ENCODE peak calls at places on chromosomes 13 and 19, in six cellular contexts. W, E, G, I, X and F are unnamed samples.

GRCh38 chr19:51462276-51462675 is 4.0 kb upstream of the SIGLEC8 start:
- DNase-seq in W (no peak), E (no peak), G (no peak), I (no peak), X (no peak), F (no peak)

GRCh38 chr13:77751513-77752456 is 54.3 kb downstream of the SLAIN1 start:
- DNase-seq in W (peak; percentile 52), E (peak; percentile 18), G (peak; percentile 23), I (no peak), X (peak; percentile 23), F (no peak)

GRCh38 chr13:108496364-108497215 is 132.8 kb upstream of the MYO16 start:
- DNase-seq in W (no peak), E (no peak), G (no peak), I (no peak), X (no peak), F (no peak)

GRCh38 chr19:51689751-51690358 is 3.3 kb upstream of the SPACA6 start:
- DNase-seq in W (no peak), E (peak; percentile 47), G (no peak), I (peak; percentile 68), X (no peak), F (no peak)

GRCh38 chr13:50493683-50494082 is 349.8 kb downstream of the DLEU7 start:
- DNase-seq in W (no peak), E (no peak), G (no peak), I (no peak), X (no peak), F (no peak)

GRCh38 chr19:41934849-41935374 is 6.7 kb upstream of the ERFL start:
- DNase-seq in W (peak; percentile 21), E (peak; percentile 60), G (peak; percentile 59), I (peak; percentile 65), X (peak; percentile 64), F (no peak)

GRCh38 chr19:33405491-33406461 is 32.3 kb downstream of the CEBPG start:
- DNase-seq in W (no peak), E (no peak), G (no peak), I (peak; percentile 24), X (no peak), F (no peak)

GRCh38 chr13:75432045-75432444 is 49.9 kb downstream of the TBC1D4 start:
- DNase-seq in W (no peak), E (no peak), G (no peak), I (no peak), X (no peak), F (no peak)

GRCh38 chr13:111561091-111561778 is 240.8 kb downstream of the TEX29 start:
- DNase-seq in W (no peak), E (no peak), G (no peak), I (no peak), X (no peak), F (no peak)

GRCh38 chr19:23771761-23772667 is 13.3 kb upstream of the ZNF681 start:
- DNase-seq in W (no peak), E (no peak), G (no peak), I (no peak), X (no peak), F (no peak)

GRCh38 chr19:48975947-48976847 is 11.1 kb downstream of the FTL start:
- DNase-seq in W (no peak), E (no peak), G (no peak), I (no peak), X (no peak), F (no peak)

GRCh38 chr13:75908137-75908536 is 272.0 kb downstream of the LMO7 start:
- DNase-seq in W (no peak), E (no peak), G (no peak), I (no peak), X (no peak), F (no peak)

GRCh38 chr19:1411255-1412191 is 4.1 kb downstream of the DAZAP1 start:
- DNase-seq in W (no peak), E (peak; percentile 33), G (no peak), I (peak; percentile 83), X (no peak), F (peak; percentile 79)

GRCh38 chr13:110471833-110472162 is 89.7 kb downstream of the RAB20 start:
- DNase-seq in W (peak; percentile 75), E (peak; percentile 27), G (no peak), I (peak; percentile 63), X (no peak), F (no peak)

GRCh38 chr19:18650468-18651001 is 13.7 kb downstream of the KLHL26 start:
- DNase-seq in W (peak; percentile 60), E (peak; percentile 80), G (no peak), I (peak; percentile 90), X (no peak), F (no peak)

GRCh38 chr19:9981406-9982260 is 28.7 kb downstream of the COL5A3 start:
- DNase-seq in W (no peak), E (peak; percentile 11), G (no peak), I (no peak), X (no peak), F (no peak)

GRCh38 chr19:23407597-23407996 is 12.3 kb upstream of the ZNF91 start:
- DNase-seq in W (no peak), E (no peak), G (no peak), I (no peak), X (no peak), F (no peak)

GRCh38 chr19:1862424-1863307 is 713 bp downstream of the KLF16 start:
- DNase-seq in W (no peak), E (peak; percentile 42), G (peak; percentile 54), I (no peak), X (peak; percentile 58), F (no peak)

GRCh38 chr19:39144487-39145071 is 19.0 kb downstream of the PAK4 start:
- DNase-seq in W (peak; percentile 43), E (no peak), G (no peak), I (no peak), X (no peak), F (no peak)

GRCh38 chr19:33767898-33768413 is 28.7 kb upstream of the KCTD15 start:
- DNase-seq in W (peak; percentile 5), E (no peak), G (no peak), I (no peak), X (no peak), F (no peak)

GRCh38 chr13:44052843-44053607 is 173.3 kb downstream of the LACC1 start:
- DNase-seq in W (no peak), E (peak; percentile 55), G (no peak), I (no peak), X (no peak), F (no peak)

GRCh38 chr19:53906211-53907192 is 2.6 kb upstream of the CACNG7 start:
- DNase-seq in W (no peak), E (peak; percentile 31), G (peak; percentile 59), I (peak; percentile 51), X (peak; percentile 49), F (peak; percentile 49)

GRCh38 chr13:105159794-105160193 is 1375.7 kb downstream of the EFNB2 start:
- DNase-seq in W (no peak), E (no peak), G (no peak), I (no peak), X (no peak), F (no peak)

GRCh38 chr13:20546559-20546958 is 20.4 kb upstream of the IFT88 start:
- DNase-seq in W (no peak), E (no peak), G (no peak), I (no peak), X (no peak), F (no peak)

GRCh38 chr13:75635101-75635620 is 969 bp upstream of the LMO7 start:
- DNase-seq in W (no peak), E (peak; percentile 47), G (no peak), I (no peak), X (no peak), F (no peak)

GRCh38 chr19:37362733-37363132 is 8.2 kb upstream of the ZNF527 start:
- DNase-seq in W (no peak), E (no peak), G (no peak), I (no peak), X (no peak), F (no peak)

GRCh38 chr13:109787135-109787954 is 962 bp upstream of the IRS2 start:
- DNase-seq in W (no peak), E (peak; percentile 64), G (no peak), I (peak; percentile 58), X (no peak), F (no peak)

GRCh38 chr19:45467115-45467455 is 711 bp upstream of the FOSB start:
- DNase-seq in W (no peak), E (peak; percentile 25), G (no peak), I (no peak), X (no peak), F (no peak)

GRCh38 chr13:24097667-24098066 is 62.9 kb upstream of the SPATA13 start:
- DNase-seq in W (no peak), E (no peak), G (no peak), I (no peak), X (no peak), F (no peak)

GRCh38 chr19:43594710-43595604 is 977 bp downstream of the IRGQ start:
- DNase-seq in W (peak; percentile 60), E (peak; percentile 65), G (peak; percentile 74), I (peak; percentile 56), X (peak; percentile 61), F (peak; percentile 44)

GRCh38 chr13:20295956-20296355 is 63.8 kb upstream of the GJB6 start:
- DNase-seq in W (no peak), E (no peak), G (no peak), I (no peak), X (no peak), F (no peak)

GRCh38 chr19:19217110-19217509 is 5.4 kb downstream of the NCAN start:
- DNase-seq in W (no peak), E (peak; percentile 43), G (no peak), I (no peak), X (no peak), F (peak; percentile 64)

GRCh38 chr19:9075064-9075964 is 11.5 kb upstream of the OR1M1 start:
- DNase-seq in W (no peak), E (peak; percentile 96), G (no peak), I (peak; percentile 87), X (no peak), F (peak; percentile 32)

GRCh38 chr19:41416194-41416674 is 10.9 kb downstream of the B3GNT8 start:
- DNase-seq in W (no peak), E (no peak), G (no peak), I (no peak), X (no peak), F (no peak)

GRCh38 chr19:41969772-41970458 is 10.8 kb upstream of the RABAC1 start:
- DNase-seq in W (no peak), E (no peak), G (no peak), I (no peak), X (no peak), F (no peak)

GRCh38 chr19:4675346-4675745 is 5.2 kb upstream of the MYDGF start:
- DNase-seq in W (no peak), E (no peak), G (no peak), I (no peak), X (no peak), F (no peak)